ENCODE peak calls at places on chromosomes 6 and 20, in ten cellular contexts. T is ovary, X is heart left ventricle, I is tibial nerve, E is IMR-90, Q is uterus, Z is Peyer's patch, L is breast epithelium, H is transverse colon, W is A549. V is an unnamed sample.

GRCh38 chr6:51618563-51618962 is 468.9 kb downstream of the PKHD1 start:
- DNase-seq in H (no peak), Z (no peak), W (no peak), Q (no peak), E (no peak), I (no peak), X (no peak), L (no peak), T (no peak), V (no peak)

GRCh38 chr20:9837634-9838033 is 1.2 kb downstream of the PAK5 start:
- DNase-seq in T (no peak), X (no peak), I (no peak), H (no peak), E (no peak), L (no peak), Z (no peak), Q (no peak), W (no peak), V (no peak)

GRCh38 chr6:99349620-99350141 is at the start of gene FAXC:
- DNase-seq in X (no peak), Z (no peak), E (peak; percentile 14), L (no peak), T (peak; percentile 31), H (peak; percentile 29), Q (peak; percentile 30), W (peak; percentile 34), I (no peak), V (no peak)

GRCh38 chr6:40779399-40779798 is 192.2 kb upstream of the LRFN2 start:
- DNase-seq in E (peak; percentile 72), H (no peak), L (no peak), T (no peak), Q (no peak), W (peak; percentile 7), Z (no peak), X (no peak), I (no peak), V (peak; percentile 16)

GRCh38 chr6:82143041-82143481 is 104.5 kb downstream of the IBTK start:
- DNase-seq in L (no peak), T (no peak), X (peak; percentile 43), Z (no peak), H (no peak), E (peak; percentile 23), Q (no peak), I (no peak), W (no peak), V (no peak)

GRCh38 chr6:88997365-88997764 is 33.9 kb upstream of the RNGTT start:
- DNase-seq in I (no peak), X (no peak), Q (no peak), T (no peak), L (no peak), E (no peak), H (no peak), Z (no peak), W (no peak), V (no peak)

GRCh38 chr6:132122871-132123270 is 171.7 kb upstream of the CCN2 start:
- DNase-seq in I (no peak), X (no peak), E (peak; percentile 100), Z (no peak), Q (no peak), T (no peak), W (no peak), L (no peak), H (no peak), V (no peak)

GRCh38 chr6:27608916-27609883 is 136.3 kb upstream of the ZNF184 start:
- DNase-seq in W (no peak), X (no peak), I (no peak), E (peak; percentile 60), L (no peak), Z (no peak), H (no peak), T (no peak), Q (no peak), V (no peak)

GRCh38 chr6:136788069-136788902 is 4.0 kb downstream of the MAP3K5 start:
- DNase-seq in E (peak; percentile 89), Q (no peak), Z (no peak), W (no peak), X (no peak), L (no peak), T (no peak), H (no peak), I (no peak), V (no peak)

GRCh38 chr6:54805077-54805476 is 41.5 kb upstream of the FAM83B start:
- DNase-seq in Z (no peak), T (no peak), L (no peak), E (peak; percentile 51), X (no peak), Q (no peak), H (no peak), W (no peak), I (no peak), V (no peak)

GRCh38 chr6:166785131-166785530 is 158.1 kb upstream of the RPS6KA2 start:
- DNase-seq in L (no peak), E (no peak), T (no peak), Z (no peak), I (no peak), Q (no peak), W (no peak), X (no peak), H (no peak), V (no peak)

GRCh38 chr6:15543262-15543917 is 119.4 kb downstream of the DTNBP1 start:
- DNase-seq in Q (no peak), W (no peak), L (no peak), T (no peak), E (no peak), H (no peak), X (no peak), Z (no peak), I (no peak), V (no peak)

GRCh38 chr6:129632081-129632758 is 77.8 kb downstream of the ARHGAP18 start:
- DNase-seq in E (no peak), Q (no peak), I (no peak), L (no peak), H (no peak), T (no peak), W (no peak), X (no peak), Z (no peak), V (no peak)

DNA sequence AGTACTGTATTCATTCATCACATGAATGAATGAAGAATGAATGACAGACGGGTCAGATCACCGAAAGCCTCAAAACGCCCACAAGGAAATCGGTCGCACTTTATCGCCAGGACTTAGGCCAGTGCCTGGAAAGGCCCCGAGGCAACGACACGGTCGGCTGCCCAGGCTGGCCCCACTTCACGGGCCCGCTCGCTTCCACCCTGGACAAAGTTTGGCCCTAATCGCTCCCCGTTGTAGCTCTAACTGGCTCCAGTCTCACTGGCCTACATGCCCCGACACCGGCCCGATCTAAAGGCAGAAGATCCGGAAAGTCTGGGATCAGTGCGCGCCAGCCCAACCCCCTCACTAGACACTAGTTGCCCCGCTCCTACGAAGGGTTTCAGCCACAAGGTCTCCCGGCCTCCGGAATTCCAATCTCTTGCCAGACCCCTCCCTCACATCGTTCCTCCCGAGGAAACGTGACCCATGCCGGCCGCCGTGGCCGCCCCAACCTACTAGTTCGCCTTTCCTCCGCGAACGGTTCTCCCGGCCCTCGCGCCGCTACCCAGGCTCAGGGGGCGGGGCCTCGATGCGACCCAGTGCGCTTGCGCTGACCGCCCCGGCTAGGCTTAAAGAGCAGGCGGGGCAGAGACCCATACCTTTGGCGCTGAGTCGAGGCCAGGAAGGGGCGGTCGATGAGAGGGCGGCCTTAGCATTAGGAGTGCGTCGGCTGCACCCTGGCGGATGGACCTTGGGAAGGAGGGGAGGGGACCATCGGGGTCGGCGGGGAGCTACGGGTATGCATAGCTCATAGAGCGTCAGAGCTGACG is at the start of the genes GSS and MYH7B:
- DNase-seq in I (peak; percentile 98), H (peak; percentile 99), E (peak; percentile 93), L (peak; percentile 97), Q (peak; percentile 97), X (peak; percentile 97), Z (peak; percentile 97), W (peak; percentile 96), T (peak; percentile 99), V (peak; percentile 94)
- TF ChIP-seq CTCF in I (peak; percentile 9), H (peak; percentile 50), E (peak; percentile 56), L (peak; percentile 57), Q (peak; percentile 53), X (peak; percentile 69), Z (peak; percentile 57), W (peak; percentile 62), T (peak; percentile 71), V (peak; percentile 70)

GRCh38 chr6:2810092-2810671 is 31.5 kb downstream of the SERPINB1 start:
- DNase-seq in X (no peak), L (no peak), I (no peak), Z (no peak), W (no peak), T (no peak), E (peak; percentile 17), Q (no peak), H (peak; percentile 64), V (no peak)
- TF ChIP-seq POLR2A in X (no peak), L (no peak), I (no peak), Z (no peak), W (no peak), T (no peak), E (no peak), Q (no peak), H (peak; percentile 12), V (no peak)

DNA sequence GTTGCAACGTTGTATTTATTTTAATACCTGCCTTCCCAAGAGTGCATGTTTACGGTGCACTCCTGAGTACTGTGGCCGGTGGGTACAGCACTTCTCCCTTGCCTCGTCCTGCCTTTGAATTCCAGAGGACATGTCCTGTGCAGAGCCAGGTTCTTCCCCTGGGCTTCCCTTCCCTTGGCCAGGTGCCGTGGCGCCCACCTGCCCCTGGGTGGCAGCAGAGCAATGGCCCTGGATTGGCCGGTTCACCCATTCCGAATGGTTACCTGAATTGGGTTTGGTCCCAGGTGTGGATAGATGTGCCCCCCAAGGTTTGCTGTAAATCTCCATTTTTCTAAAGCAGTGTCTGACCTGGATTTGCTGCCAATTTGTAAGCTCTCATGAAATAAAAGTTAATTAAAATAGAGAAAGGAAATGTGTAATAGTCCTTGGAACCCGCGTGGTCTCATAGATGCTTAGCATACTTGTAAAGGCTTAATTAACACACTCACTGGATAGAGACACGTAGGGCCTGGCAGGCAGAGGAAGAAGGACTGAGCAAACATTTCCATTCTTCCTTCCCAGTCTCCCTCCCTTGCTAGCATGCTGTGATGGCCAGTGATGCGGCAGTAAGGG is 40.6 kb downstream of the DTD1 start:
- DNase-seq in Z (peak; percentile 18), X (no peak), Q (no peak), L (peak; percentile 60), W (peak; percentile 18), H (peak; percentile 17), I (no peak), E (no peak), T (peak; percentile 45), V (no peak)
- TF ChIP-seq CTCF in Z (peak; percentile 54), X (no peak), Q (peak; percentile 47), L (peak; percentile 37), W (peak; percentile 37), H (no peak), I (peak; percentile 28), E (peak; percentile 39), T (no peak), V (peak; percentile 51)

DNA sequence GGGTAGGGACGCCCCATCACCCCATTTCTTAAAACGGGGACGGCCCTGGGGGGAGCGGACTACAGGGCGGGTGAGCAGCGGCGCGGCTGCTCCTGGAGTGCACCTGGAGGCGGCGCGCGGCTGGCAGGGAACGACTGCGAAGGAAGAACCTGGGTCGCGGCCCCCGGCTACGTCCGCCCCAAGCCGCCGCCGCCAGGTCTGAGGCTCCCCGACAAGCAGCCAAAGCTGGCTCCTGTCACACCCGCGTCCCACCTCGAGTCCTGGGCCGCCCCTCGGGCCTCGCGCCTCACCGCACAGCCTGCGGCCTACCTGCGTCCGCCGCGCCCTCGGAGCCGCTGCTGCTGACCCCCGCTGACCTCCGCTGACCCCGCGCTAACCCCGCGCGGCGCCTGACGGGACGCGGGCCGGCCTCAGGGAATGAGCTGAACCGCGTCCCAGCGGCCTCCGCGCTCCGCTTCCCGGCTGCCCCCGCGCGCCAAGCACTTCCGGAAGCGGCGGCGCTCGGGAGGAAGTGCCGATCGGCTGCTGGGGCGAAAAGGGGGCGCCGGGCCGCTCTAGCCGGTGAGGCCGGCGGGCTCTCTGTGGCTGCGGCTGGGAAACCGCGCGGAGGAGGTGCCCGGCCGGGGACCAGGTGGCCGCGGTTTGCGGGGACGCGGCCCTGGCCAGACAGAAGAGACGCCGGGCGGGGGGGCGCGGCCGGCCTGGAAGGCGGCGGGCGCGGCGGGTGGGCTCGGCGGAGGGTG is at the start of the genes ARFRP1 and ZGPAT:
- DNase-seq in T (peak; percentile 95), X (peak; percentile 90), Q (peak; percentile 85), L (peak; percentile 83), W (peak; percentile 64), Z (peak; percentile 87), E (peak; percentile 67), H (peak; percentile 93), I (peak; percentile 85), V (peak; percentile 86)
- TF ChIP-seq POLR2A in T (peak; percentile 38), X (peak; percentile 72), Q (peak; percentile 66), L (peak; percentile 16), W (peak; percentile 40), Z (peak; percentile 74), E (peak; percentile 57), H (peak; percentile 57), I (peak; percentile 0), V (peak; percentile 77)

V was measured in gastrocnemius medialis.